ENCODE peak calls at places on chromosomes 2 and 18, in eight cellular contexts. Q is MM.1S, H is spleen, E is psoas muscle, B is Caco-2, P is GM23248, N is mesendoderm, T is transverse colon. C is an unnamed sample.
A peak's percentile ranks its signal among the peaks of the same experiment; 100 is the strongest.

GRCh38 chr2:190762569-190762968 is 113.7 kb downstream of the NAB1 start:
- DNase-seq in Q (no peak), H (no peak), E (no peak), B (no peak), P (no peak), N (no peak), T (no peak), C (no peak)

GRCh38 chr18:22473366-22473765 is 55.7 kb upstream of the CTAGE1 start:
- DNase-seq in Q (no peak), H (no peak), E (no peak), B (no peak), P (no peak), N (no peak), T (no peak), C (no peak)

GRCh38 chr2:8617590-8617989 is 64.3 kb upstream of the ID2 start:
- DNase-seq in Q (no peak), H (no peak), E (no peak), B (no peak), P (no peak), N (no peak), T (no peak), C (no peak)

GRCh38 chr2:118808429-118808809 is 39.0 kb downstream of the EN1 start:
- DNase-seq in Q (no peak), H (no peak), E (no peak), B (no peak), P (peak; percentile 51), N (peak; percentile 11), T (no peak), C (no peak)

GRCh38 chr2:241563571-241563980 is 5.0 kb downstream of the BOK start:
- DNase-seq in Q (no peak), H (peak; percentile 56), E (no peak), B (no peak), P (peak; percentile 28), N (no peak), T (no peak), C (no peak)

GRCh38 chr2:100394111-100394641 is 23.3 kb downstream of the CHST10 start:
- DNase-seq in Q (no peak), H (peak; percentile 81), E (no peak), B (no peak), P (no peak), N (no peak), T (no peak), C (no peak)

GRCh38 chr2:174633621-174633927 is 36.0 kb upstream of the WIPF1 start:
- DNase-seq in Q (peak; percentile 39), H (peak; percentile 77), E (no peak), B (no peak), P (peak; percentile 71), N (peak; percentile 13), T (no peak), C (no peak)

GRCh38 chr2:19883486-19883885 is 18.3 kb downstream of the TTC32 start:
- DNase-seq in Q (no peak), H (no peak), E (no peak), B (no peak), P (no peak), N (no peak), T (no peak), C (no peak)

GRCh38 chr18:36706313-36706881 is 122.4 kb downstream of the TPGS2 start:
- DNase-seq in Q (no peak), H (no peak), E (no peak), B (no peak), P (peak; percentile 74), N (no peak), T (no peak), C (no peak)

GRCh38 chr18:52869349-52869923 is 529.4 kb downstream of the DCC start:
- DNase-seq in Q (no peak), H (no peak), E (no peak), B (no peak), P (no peak), N (no peak), T (no peak), C (no peak)

GRCh38 chr18:64365106-64365505 is 216.2 kb upstream of the LINC00305 start:
- DNase-seq in Q (no peak), H (no peak), E (no peak), B (no peak), P (no peak), N (no peak), T (no peak), C (no peak)

GRCh38 chr18:25168011-25168410 is 184.0 kb downstream of the ZNF521 start:
- DNase-seq in Q (no peak), H (no peak), E (no peak), B (no peak), P (no peak), N (no peak), T (no peak), C (no peak)

GRCh38 chr2:72278046-72278445 is 130.4 kb upstream of the CYP26B1 start:
- DNase-seq in Q (no peak), H (no peak), E (no peak), B (no peak), P (peak; percentile 87), N (peak; percentile 9), T (no peak), C (no peak)

GRCh38 chr2:68994864-68995263 is 18.1 kb upstream of the ANTXR1 start:
- DNase-seq in Q (no peak), H (no peak), E (peak; percentile 67), B (no peak), P (peak; percentile 93), N (peak; percentile 51), T (no peak), C (no peak)

GRCh38 chr2:197358927-197359326 is 48.3 kb upstream of the ANKRD44 start:
- DNase-seq in Q (no peak), H (no peak), E (no peak), B (no peak), P (peak; percentile 70), N (no peak), T (no peak), C (no peak)

GRCh38 chr2:196309646-196310045 is 138.3 kb upstream of the STK17B start:
- DNase-seq in Q (no peak), H (no peak), E (no peak), B (no peak), P (no peak), N (no peak), T (no peak), C (no peak)

GRCh38 chr18:413263-413662 is 87.2 kb downstream of the COLEC12 start:
- DNase-seq in Q (no peak), H (no peak), E (no peak), B (no peak), P (peak; percentile 51), N (no peak), T (no peak), C (no peak)

DNA sequence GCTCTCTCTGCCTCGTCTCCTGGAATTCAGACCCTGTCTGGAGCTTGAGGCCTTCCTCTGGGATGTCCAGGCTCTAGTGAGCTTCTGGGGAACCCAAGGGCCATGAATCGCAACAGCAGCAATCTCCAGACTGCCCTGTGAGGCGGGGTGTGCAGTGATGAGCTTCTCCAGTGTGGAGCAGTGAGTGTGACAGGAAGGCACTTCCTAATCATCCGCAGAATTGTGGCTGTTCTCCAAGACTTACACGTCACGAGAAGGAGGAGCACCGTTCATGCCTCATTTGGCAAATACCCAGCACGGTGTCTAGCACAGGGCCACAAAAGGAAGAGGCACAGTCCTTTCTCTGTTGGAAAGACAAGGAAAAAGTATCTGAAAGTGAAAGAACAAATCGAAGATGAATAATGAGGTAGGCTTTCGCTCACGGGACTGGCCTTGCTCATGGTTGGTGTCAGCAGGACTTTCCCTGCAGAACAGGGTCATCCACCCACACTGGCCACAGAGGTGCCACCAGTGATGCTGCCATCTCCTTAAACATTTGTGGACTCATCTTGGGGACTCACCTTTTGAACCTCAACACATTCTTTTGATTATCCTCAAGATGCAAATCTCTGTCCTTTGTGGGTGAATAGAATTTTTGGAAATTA is 125.1 kb upstream of the HAAO start:
- DNase-seq in Q (no peak), H (no peak), E (peak; percentile 52), B (no peak), P (peak; percentile 95), N (no peak), T (peak; percentile 40), C (no peak)
- H3K4me1 ChIP-seq in Q (no peaks in the 10 kb centered on the region), H (peaks cover 29% of the 10 kb centered on the region), E (no peaks in the 10 kb centered on the region), B (peaks cover 18% of the 10 kb centered on the region), P (peaks cover 40% of the 10 kb centered on the region), N (no peaks in the 10 kb centered on the region), T (peaks cover 14% of the 10 kb centered on the region), C (peaks cover 12% of the 10 kb centered on the region)

DNA sequence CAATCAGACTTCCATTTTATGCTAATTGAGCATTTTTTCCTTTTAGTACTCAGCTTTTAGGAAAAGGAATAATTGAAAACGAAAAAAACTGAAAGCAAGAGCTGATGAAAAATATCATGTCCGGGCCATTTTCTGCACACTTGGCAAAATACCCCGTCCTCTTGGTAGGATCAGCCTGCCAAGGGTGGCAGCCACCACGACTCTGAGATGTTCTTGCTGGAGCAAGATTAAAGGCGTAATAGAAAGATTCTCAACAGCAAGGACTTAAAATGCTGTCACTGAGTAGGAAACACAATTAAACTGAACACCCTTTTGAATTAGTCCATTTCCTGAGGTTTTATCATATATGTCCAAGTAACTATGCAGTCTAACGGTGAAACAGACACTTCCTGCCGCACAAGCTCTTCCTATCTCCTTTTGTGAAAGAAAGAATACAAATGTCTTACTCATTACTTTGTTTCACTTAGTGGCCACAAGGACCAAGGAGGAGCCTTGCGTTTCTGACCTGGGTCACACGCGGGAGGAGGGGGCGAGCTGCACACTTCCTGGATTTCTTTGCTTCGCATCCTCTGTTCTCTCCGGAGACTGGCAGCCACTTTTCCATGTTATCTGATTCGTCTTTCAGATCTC is 222.7 kb downstream of the PIEZO2 start:
- DNase-seq in Q (no peak), H (no peak), E (no peak), B (no peak), P (peak; percentile 73), N (no peak), T (no peak), C (no peak)
- H3K4me1 ChIP-seq in Q (no peaks in the 10 kb centered on the region), H (peaks cover 14% of the 10 kb centered on the region), E (peaks cover 4% of the 10 kb centered on the region), B (no peaks in the 10 kb centered on the region), P (peaks cover 60% of the 10 kb centered on the region), N (peaks cover 9% of the 10 kb centered on the region), T (no peaks in the 10 kb centered on the region), C (peaks cover 3% of the 10 kb centered on the region)

GRCh38 chr18:57438669-57439616 is 3.8 kb downstream of the ONECUT2 start:
- DNase-seq in Q (no peak), H (no peak), E (no peak), B (peak; percentile 23), P (no peak), N (peak; percentile 41), T (no peak), C (no peak)
- H3K4me1 ChIP-seq in Q (no peaks in the 10 kb centered on the region), H (peaks cover 76% of the 10 kb centered on the region), E (peaks cover 35% of the 10 kb centered on the region), B (no peaks in the 10 kb centered on the region), P (peaks cover 6% of the 10 kb centered on the region), N (peaks cover 8% of the 10 kb centered on the region), T (peaks cover 47% of the 10 kb centered on the region), C (peaks cover 56% of the 10 kb centered on the region)

DNA sequence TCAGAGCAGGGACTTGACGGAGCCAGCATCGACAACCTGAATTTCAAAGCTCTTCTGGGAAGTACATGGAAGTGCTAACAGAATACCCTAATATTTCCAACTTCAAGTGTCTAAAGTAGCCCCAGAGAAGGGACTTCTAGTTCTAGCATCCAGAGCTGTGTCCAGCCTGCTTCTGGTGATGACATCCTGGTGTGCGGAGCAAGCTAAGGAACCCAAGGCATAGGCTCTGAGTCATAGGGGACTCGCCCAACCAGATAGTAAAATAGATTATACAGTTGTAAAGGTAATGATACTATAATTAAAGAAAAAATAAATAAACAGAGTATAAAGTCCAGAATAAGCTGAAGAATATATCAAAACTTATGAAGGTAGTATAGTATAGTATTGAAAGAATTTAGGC is 108.1 kb upstream of the SERPINE2 start:
- DNase-seq in Q (no peak), H (no peak), E (no peak), B (no peak), P (peak; percentile 56), N (no peak), T (peak; percentile 74), C (no peak)
- H3K4me1 ChIP-seq in Q (no peaks in the 10 kb centered on the region), H (no peaks in the 10 kb centered on the region), E (no peaks in the 10 kb centered on the region), B (peaks cover 24% of the 10 kb centered on the region), P (peaks cover 46% of the 10 kb centered on the region), N (no peaks in the 10 kb centered on the region), T (no peaks in the 10 kb centered on the region), C (no peaks in the 10 kb centered on the region)

C was measured in thoracic aorta.